ENCODE peak calls at places on chromosome 3, in ten cellular contexts. G is tibial nerve, H is Peyer's patch, U is heart left ventricle, J is uterus, L is right lobe of liver, T is prostate gland, K is gastrocnemius medialis, Q is IMR-90, C is stomach. W is an unnamed sample. For H3K4me1, the result is how much of the 10 kb centered on the place peaks cover.

GRCh38 chr3:20648921-20649381 is 462.9 kb upstream of the SGO1 start:
- DNase-seq in G (no peak), H (no peak), U (no peak), J (no peak), L (no peak), T (no peak), K (no peak), Q (peak), C (no peak), W (no peak)

GRCh38 chr3:46481636-46482035 is 16.1 kb upstream of the RTP3 start:
- DNase-seq in G (no peak), H (no peak), U (no peak), J (no peak), L (no peak), T (no peak), K (no peak), Q (no peak), C (no peak), W (no peak)

GRCh38 chr3:127849368-127849767 is 27.1 kb upstream of the MGLL start:
- DNase-seq in G (no peak), H (no peak), U (no peak), J (no peak), L (no peak), T (no peak), K (no peak), Q (no peak), C (no peak), W (no peak)

GRCh38 chr3:188149587-188149986 is 4.4 kb upstream of the LPP start:
- DNase-seq in G (no peak), H (no peak), U (no peak), J (no peak), L (no peak), T (no peak), K (no peak), Q (no peak), C (no peak), W (no peak)

GRCh38 chr3:55718475-55718874 is 231.4 kb upstream of the WNT5A start:
- DNase-seq in G (no peak), H (no peak), U (no peak), J (no peak), L (no peak), T (no peak), K (no peak), Q (peak), C (no peak), W (no peak)

GRCh38 chr3:105368575-105369500 is 2.1 kb downstream of the ALCAM start:
- DNase-seq in G (peak), H (peak), U (peak), J (peak), L (peak), T (peak), K (no peak), Q (peak), C (peak), W (peak)

GRCh38 chr3:38007754-38008090 is 17.1 kb downstream of the VILL start:
- DNase-seq in G (no peak), H (peak), U (peak), J (no peak), L (peak), T (no peak), K (no peak), Q (no peak), C (no peak), W (no peak)

GRCh38 chr3:133851931-133852330 is 43.8 kb downstream of the RAB6B start:
- DNase-seq in G (no peak), H (no peak), U (no peak), J (no peak), L (no peak), T (no peak), K (no peak), Q (no peak), C (no peak), W (no peak)

GRCh38 chr3:149383703-149384102 is 6.3 kb upstream of the TM4SF1 start:
- DNase-seq in G (no peak), H (no peak), U (no peak), J (no peak), L (no peak), T (no peak), K (no peak), Q (no peak), C (no peak), W (no peak)

GRCh38 chr3:51794202-51794601 is 15.2 kb upstream of the IQCF6 start:
- DNase-seq in G (no peak), H (no peak), U (no peak), J (no peak), L (no peak), T (no peak), K (no peak), Q (no peak), C (no peak), W (no peak)

GRCh38 chr3:167821248-167821805 is 85.8 kb downstream of the SERPINI1 start:
- DNase-seq in G (no peak), H (no peak), U (no peak), J (no peak), L (no peak), T (no peak), K (no peak), Q (no peak), C (no peak), W (no peak)

GRCh38 chr3:188006726-188007393 is 147.1 kb upstream of the LPP start:
- DNase-seq in G (no peak), H (no peak), U (peak), J (no peak), L (peak), T (no peak), K (peak), Q (no peak), C (no peak), W (no peak)

GRCh38 chr3:134373278-134373941 is 837 bp downstream of the AMOTL2 start:
- DNase-seq in G (peak), H (peak), U (peak), J (peak), L (peak), T (peak), K (peak), Q (peak), C (peak), W (no peak)

GRCh38 chr3:151345854-151346253 is 16.5 kb upstream of the P2RY13 start:
- DNase-seq in G (peak), H (no peak), U (no peak), J (peak), L (no peak), T (peak), K (no peak), Q (peak), C (no peak), W (no peak)

GRCh38 chr3:73485877-73486311 is 138.8 kb downstream of the PDZRN3 start:
- DNase-seq in G (no peak), H (no peak), U (no peak), J (no peak), L (no peak), T (no peak), K (no peak), Q (no peak), C (no peak), W (no peak)

GRCh38 chr3:52153389-52154096 is 680 bp downstream of the POC1A start:
- DNase-seq in G (no peak), H (peak), U (no peak), J (no peak), L (no peak), T (no peak), K (no peak), Q (peak), C (no peak), W (no peak)

GRCh38 chr3:133833267-133833666 is 27.7 kb downstream of the SRPRB start:
- DNase-seq in G (no peak), H (no peak), U (no peak), J (no peak), L (no peak), T (no peak), K (no peak), Q (no peak), C (no peak), W (no peak)

GRCh38 chr3:184322731-184323487 is 8.5 kb downstream of the EIF4G1 start:
- DNase-seq in G (peak), H (no peak), U (peak), J (peak), L (peak), T (no peak), K (peak), Q (no peak), C (no peak), W (no peak)

GRCh38 chr3:15941958-15942357 is 144.2 kb upstream of the ANKRD28 start:
- DNase-seq in G (no peak), H (no peak), U (no peak), J (no peak), L (no peak), T (no peak), K (no peak), Q (peak), C (no peak), W (no peak)

GRCh38 chr3:126357299-126358037 is at the start of gene KLF15:
- DNase-seq in G (peak), H (peak), U (peak), J (peak), L (peak), T (peak), K (peak), Q (peak), C (peak), W (peak)

GRCh38 chr3:113654851-113655250 is 41.6 kb downstream of the USF3 start:
- DNase-seq in G (no peak), H (no peak), U (no peak), J (no peak), L (no peak), T (no peak), K (no peak), Q (no peak), C (no peak), W (no peak)

GRCh38 chr3:124745756-124746155 is 15.5 kb downstream of the UMPS start:
- DNase-seq in G (no peak), H (no peak), U (no peak), J (no peak), L (no peak), T (no peak), K (no peak), Q (no peak), C (no peak), W (no peak)

GRCh38 chr3:124745092-124745491 is 14.8 kb downstream of the UMPS start:
- DNase-seq in G (no peak), H (no peak), U (no peak), J (no peak), L (no peak), T (no peak), K (no peak), Q (no peak), C (no peak), W (no peak)

GRCh38 chr3:124748560-124749198 is 18.4 kb downstream of the UMPS start:
- DNase-seq in G (no peak), H (no peak), U (no peak), J (no peak), L (no peak), T (no peak), K (no peak), Q (no peak), C (no peak), W (no peak)

GRCh38 chr3:124751501-124751900 is 21.2 kb downstream of the UMPS start:
- DNase-seq in G (no peak), H (no peak), U (no peak), J (no peak), L (no peak), T (no peak), K (no peak), Q (no peak), C (no peak), W (no peak)

DNA sequence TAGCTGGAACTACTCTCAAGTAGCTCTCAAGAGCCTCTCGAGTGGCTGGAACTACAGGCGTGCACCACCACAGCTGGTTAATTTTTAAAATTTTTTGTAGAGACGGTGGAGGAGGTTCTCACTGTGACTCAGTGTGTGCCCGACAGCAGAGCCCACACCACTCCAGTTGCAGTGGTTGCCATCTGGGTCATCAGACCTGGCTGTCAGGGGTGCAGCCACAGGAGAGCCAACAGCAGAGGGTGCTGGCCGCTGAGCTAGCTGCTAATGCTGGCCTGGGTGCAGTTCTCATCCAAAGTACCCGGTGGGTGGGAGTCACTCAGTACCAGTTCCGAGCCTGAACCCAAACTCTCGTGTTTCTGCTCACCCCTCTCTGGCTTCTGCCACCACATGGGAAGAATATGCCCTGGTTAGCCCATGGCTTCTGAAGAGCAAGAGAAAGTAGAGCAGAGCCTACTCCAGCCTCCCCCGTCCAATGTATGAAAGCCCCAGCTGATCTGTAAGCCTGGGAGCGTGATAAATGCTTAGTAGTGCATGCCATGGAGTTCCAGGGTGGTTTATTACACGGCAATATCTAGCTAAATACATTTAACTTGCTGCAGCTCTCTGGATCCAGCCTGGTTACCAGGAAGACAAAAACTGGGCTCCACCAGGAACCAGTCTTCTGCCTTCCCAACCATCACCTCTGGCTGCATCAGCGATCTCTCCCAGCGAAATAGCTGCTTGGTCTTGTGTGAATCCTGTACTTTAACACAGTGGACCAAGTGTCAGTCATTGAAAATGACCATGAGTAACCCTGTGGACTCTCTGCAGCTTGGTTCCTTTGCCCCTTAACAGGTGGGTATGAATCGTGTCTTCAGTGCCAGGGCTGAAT is 17.1 kb downstream of the UMPS start:
- DNase-seq in G (no peak), H (no peak), U (no peak), J (no peak), L (no peak), T (no peak), K (no peak), Q (no peak), C (no peak), W (no peak)
- TF ChIP-seq POLR2A in G (no peak), H (no peak), U (no peak), J (no peak), L (no peak), T (no peak), K (no peak), Q (no peak), C (no peak), W (no peak)

DNA sequence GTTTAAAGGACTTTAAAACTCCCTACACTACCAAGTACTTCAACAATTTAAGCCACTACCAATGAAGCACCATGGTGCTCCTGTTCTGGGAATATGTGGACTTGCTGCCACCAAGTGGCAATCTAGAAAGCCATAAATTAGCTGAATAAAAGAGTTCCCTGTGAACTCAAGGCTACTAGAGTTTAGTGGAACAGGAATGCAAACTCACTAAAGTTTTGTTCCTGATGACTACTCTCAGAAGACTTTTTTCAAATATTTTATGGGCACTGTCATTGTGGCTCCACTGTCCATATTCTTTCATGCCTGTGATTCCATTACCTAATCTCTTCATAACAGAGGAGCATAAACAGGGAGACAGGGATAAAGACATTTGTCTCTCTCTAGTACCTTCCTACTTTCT is 63.9 kb downstream of the TMCC1 start:
- DNase-seq in G (peak), H (no peak), U (peak), J (peak), L (no peak), T (peak), K (peak), Q (peak), C (no peak), W (no peak)
- H3K4me1 ChIP-seq in G (under half), H (under half), U (under half), J (under half), L (under half), T (under half), K (under half), Q (under half), C (under half), W (under half)

GRCh38 chr3:159788291-159788690 is 200.3 kb upstream of the IL12A start:
- DNase-seq in G (no peak), H (no peak), U (no peak), J (no peak), L (no peak), T (no peak), K (no peak), Q (no peak), C (no peak), W (no peak)

GRCh38 chr3:159786489-159787181 is 202.0 kb upstream of the IL12A start:
- DNase-seq in G (no peak), H (no peak), U (no peak), J (no peak), L (no peak), T (no peak), K (no peak), Q (no peak), C (no peak), W (no peak)

GRCh38 chr3:159787794-159788205 is 200.8 kb upstream of the IL12A start:
- DNase-seq in G (no peak), H (no peak), U (no peak), J (no peak), L (no peak), T (no peak), K (no peak), Q (peak), C (no peak), W (no peak)

GRCh38 chr3:159788987-159789386 is 199.6 kb upstream of the IL12A start:
- DNase-seq in G (no peak), H (no peak), U (no peak), J (no peak), L (no peak), T (peak), K (no peak), Q (no peak), C (no peak), W (no peak)

DNA sequence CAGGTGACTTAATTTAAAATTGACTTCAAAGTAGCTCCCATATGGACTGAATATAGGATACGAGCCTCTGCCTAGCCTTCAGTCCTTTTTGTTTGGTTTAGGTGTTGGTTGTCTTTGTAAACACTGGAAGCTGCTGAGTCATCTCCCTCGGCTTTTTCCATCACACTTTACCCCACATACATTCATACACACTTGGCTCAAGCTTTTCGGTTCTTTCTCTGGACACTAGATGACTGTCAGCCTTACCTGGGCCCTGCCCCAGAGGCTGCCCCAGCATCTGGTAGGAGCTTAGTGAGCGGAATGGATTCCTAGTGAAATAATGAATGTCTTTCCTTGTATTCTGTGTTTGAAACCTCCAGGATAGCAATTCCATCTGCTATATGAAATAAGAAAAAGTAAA is 201.4 kb upstream of the IL12A start:
- DNase-seq in G (no peak), H (no peak), U (no peak), J (no peak), L (no peak), T (no peak), K (no peak), Q (peak), C (no peak), W (no peak)
- H3K4me3 ChIP-seq in G (no peak), H (no peak), U (no peak), J (no peak), L (no peak), T (no peak), K (no peak), Q (no peak), C (no peak), W (no peak)

DNA sequence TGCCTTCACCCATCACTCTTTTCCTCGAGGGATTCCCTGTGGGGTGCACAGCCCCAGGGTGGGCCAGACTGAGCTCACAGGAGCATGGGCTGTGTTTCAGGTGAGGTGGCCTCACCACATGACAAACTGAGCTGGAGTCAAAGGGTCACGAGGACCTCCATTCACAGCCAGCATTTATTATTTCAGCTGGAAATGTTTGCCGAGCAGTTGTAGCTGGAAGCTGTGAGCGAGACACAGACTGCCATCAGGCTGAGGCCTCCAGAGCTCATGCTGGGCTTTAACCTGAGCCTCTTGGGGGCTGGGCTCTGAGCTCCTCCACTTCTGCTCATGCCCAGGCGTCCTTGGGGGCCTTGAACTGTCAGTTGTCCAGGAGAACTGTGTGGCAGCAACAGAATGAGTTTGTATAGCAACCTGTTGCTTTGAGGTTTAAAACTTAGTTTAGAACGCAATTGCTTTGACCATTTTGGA is 57.5 kb downstream of the FLNB start:
- DNase-seq in G (no peak), H (no peak), U (no peak), J (peak), L (no peak), T (no peak), K (no peak), Q (no peak), C (no peak), W (no peak)
- TF ChIP-seq POLR2A in G (no peak), H (no peak), U (no peak), J (no peak), L (no peak), T (no peak), K (no peak), Q (no peak), C (no peak), W (no peak)

W was measured in esophagus squamous epithelium.